ENCODE peak calls at places on chromosomes 12 and 14, in ten cellular contexts. W is aorta; Z is tibial artery; P is CD8-positive, alpha-beta memory T cell; Q is MM.1S; R is upper lobe of right lung; V is HCT116; C is breast epithelium; G is K562; L is endothelial cell of umbilical vein. K is an unnamed sample. For H3K4me1, the result is how much of the 10 kb centered on the place peaks cover.

GRCh38 chr14:101776315-101776714 is 14.8 kb downstream of the PPP2R5C start:
- DNase-seq in Z (no peak), V (no peak), R (no peak), W (no peak), P (no peak), Q (peak), C (no peak), L (no peak), G (no peak), K (no peak)

GRCh38 chr12:71010143-71010479 is 89.6 kb upstream of the PTPRR start:
- DNase-seq in L (no peak), P (no peak), R (no peak), C (no peak), V (no peak), Z (no peak), Q (no peak), W (no peak), G (no peak), K (no peak)

GRCh38 chr14:87491816-87492215 is 501.2 kb downstream of the GALC start:
- DNase-seq in V (no peak), L (no peak), R (no peak), P (no peak), Z (no peak), W (no peak), Q (no peak), G (no peak), C (no peak), K (no peak)

GRCh38 chr12:54596526-54596946 is 8.1 kb upstream of the PPP1R1A start:
- DNase-seq in W (peak), Z (peak), G (peak), C (peak), P (peak), L (peak), R (peak), V (peak), Q (peak), K (peak)

GRCh38 chr12:29148958-29149690 is at the start of gene FAR2:
- DNase-seq in P (peak), L (peak), V (no peak), Q (peak), G (peak), Z (peak), C (no peak), W (peak), R (peak), K (no peak)

GRCh38 chr12:110367209-110367864 is 36.2 kb downstream of the ANAPC7 start:
- DNase-seq in P (no peak), W (peak), G (no peak), Z (no peak), V (no peak), R (no peak), L (no peak), Q (no peak), C (no peak), K (no peak)

GRCh38 chr12:124518051-124518932 is 49.1 kb downstream of the NCOR2 start:
- DNase-seq in Q (no peak), V (peak), Z (peak), R (peak), W (peak), L (peak), G (peak), P (no peak), C (peak), K (no peak)

GRCh38 chr12:59724011-59724703 is 128.3 kb downstream of the SLC16A7 start:
- DNase-seq in W (no peak), Z (no peak), L (no peak), R (no peak), V (no peak), Q (no peak), C (no peak), G (no peak), P (no peak), K (no peak)

GRCh38 chr12:65675141-65675621 is 149.1 kb upstream of the HMGA2 start:
- DNase-seq in P (no peak), Z (no peak), G (no peak), Q (peak), V (no peak), R (no peak), C (no peak), L (peak), W (no peak), K (no peak)

GRCh38 chr14:100341301-100342031 is 18.3 kb downstream of the SLC25A47 start:
- DNase-seq in G (no peak), C (no peak), R (peak), V (no peak), Z (peak), W (peak), Q (no peak), L (peak), P (no peak), K (no peak)

GRCh38 chr12:125773033-125773432 is 707.8 kb downstream of the AACS start:
- DNase-seq in R (peak), L (no peak), V (peak), C (no peak), Q (peak), P (no peak), W (no peak), G (peak), Z (no peak), K (peak)

GRCh38 chr12:65615091-65615490 is 209.2 kb upstream of the HMGA2 start:
- DNase-seq in R (no peak), Z (no peak), V (no peak), G (no peak), W (no peak), Q (no peak), L (no peak), C (no peak), P (no peak), K (no peak)

GRCh38 chr14:104359301-104359968 is 220.1 kb upstream of the C14orf180 start:
- DNase-seq in L (no peak), C (no peak), G (no peak), V (no peak), P (no peak), W (no peak), R (no peak), Z (peak), Q (no peak), K (no peak)

GRCh38 chr14:56199095-56199975 is 81.1 kb downstream of the PELI2 start:
- DNase-seq in P (no peak), Q (no peak), G (peak), C (no peak), R (no peak), Z (no peak), W (no peak), L (peak), V (no peak), K (no peak)

GRCh38 chr14:91396959-91397815 is 20.4 kb downstream of the CCDC88C start:
- DNase-seq in W (no peak), Z (no peak), C (no peak), Q (peak), P (peak), L (peak), R (no peak), V (no peak), G (peak), K (no peak)

GRCh38 chr14:91399868-91400640 is 17.6 kb downstream of the CCDC88C start:
- DNase-seq in R (no peak), C (no peak), W (peak), Z (no peak), L (no peak), P (peak), G (no peak), Q (peak), V (no peak), K (no peak)

GRCh38 chr14:91398192-91398591 is 19.4 kb downstream of the CCDC88C start:
- DNase-seq in Q (no peak), G (no peak), L (no peak), V (no peak), Z (no peak), W (no peak), P (no peak), R (no peak), C (no peak), K (no peak)

GRCh38 chr14:91400696-91401095 is 16.9 kb downstream of the CCDC88C start:
- DNase-seq in Z (no peak), C (no peak), P (no peak), W (no peak), Q (no peak), V (no peak), R (no peak), G (no peak), L (peak), K (no peak)

DNA sequence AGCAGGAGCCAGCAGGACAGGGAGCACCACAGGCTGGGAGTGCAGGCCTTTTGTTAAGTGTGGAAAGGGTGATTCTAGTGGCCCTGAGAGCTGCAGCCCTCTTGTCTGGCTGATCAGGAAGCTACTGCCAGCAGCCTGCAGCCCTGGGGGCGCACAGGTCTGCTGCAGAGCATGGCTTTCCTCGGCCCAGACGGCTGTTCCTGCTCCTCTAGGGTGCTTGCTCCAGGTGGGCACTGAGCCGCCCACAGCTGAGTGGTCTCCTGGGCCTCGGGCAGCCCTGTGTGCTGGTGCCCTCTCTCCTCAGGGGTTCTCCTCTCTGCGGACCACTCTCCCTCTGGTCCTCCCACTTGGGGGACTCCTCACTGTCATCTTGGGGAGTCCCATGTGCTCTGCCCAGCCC is 18.9 kb downstream of the CCDC88C start:
- DNase-seq in C (no peak), Z (no peak), Q (peak), R (no peak), V (no peak), G (no peak), P (no peak), L (no peak), W (peak), K (no peak)
- H3K4me1 ChIP-seq in C (under half), Z (under half), Q (half or more), R (under half), V (under half), G (under half), P (half or more), L (under half), W (under half), K (under half)

DNA sequence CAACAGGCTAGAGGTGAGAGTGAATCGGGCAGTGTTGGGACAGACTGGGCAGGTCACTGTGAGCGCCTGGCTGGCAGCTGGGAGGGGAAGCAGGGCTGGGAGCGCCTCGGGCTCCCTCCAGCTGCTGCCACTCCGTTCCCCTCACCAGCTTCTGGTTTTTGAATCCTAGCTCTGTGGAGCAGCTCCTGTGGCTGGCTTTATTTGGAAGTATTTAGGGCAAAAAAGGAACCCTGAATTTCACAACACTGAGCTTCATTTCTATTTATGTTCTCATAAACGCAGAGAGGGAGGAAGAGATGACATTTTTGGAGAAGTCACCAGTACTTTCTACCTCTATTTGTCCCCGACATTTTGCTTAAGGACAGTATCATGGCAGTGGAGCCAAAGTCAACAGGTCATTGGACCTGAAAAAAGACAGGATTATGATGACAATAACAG is 63.9 kb upstream of the ACTN1 start:
- DNase-seq in P (no peak), V (no peak), L (no peak), Z (peak), W (peak), C (peak), Q (no peak), R (peak), G (no peak), K (no peak)
- H3K4me3 ChIP-seq in P (no peak), V (no peak), L (no peak), Z (peak), W (no peak), C (peak), Q (no peak), R (no peak), G (no peak), K (no peak)

GRCh38 chr12:44584625-44585024 is 291.5 kb downstream of the NELL2 start:
- DNase-seq in R (no peak), G (no peak), L (no peak), Z (no peak), V (no peak), Q (no peak), C (no peak), W (no peak), P (no peak), K (no peak)
- H3K27ac ChIP-seq in R (no peak), G (no peak), L (no peak), Z (no peak), V (no peak), Q (no peak), C (no peak), W (no peak), P (no peak), K (no peak)

DNA sequence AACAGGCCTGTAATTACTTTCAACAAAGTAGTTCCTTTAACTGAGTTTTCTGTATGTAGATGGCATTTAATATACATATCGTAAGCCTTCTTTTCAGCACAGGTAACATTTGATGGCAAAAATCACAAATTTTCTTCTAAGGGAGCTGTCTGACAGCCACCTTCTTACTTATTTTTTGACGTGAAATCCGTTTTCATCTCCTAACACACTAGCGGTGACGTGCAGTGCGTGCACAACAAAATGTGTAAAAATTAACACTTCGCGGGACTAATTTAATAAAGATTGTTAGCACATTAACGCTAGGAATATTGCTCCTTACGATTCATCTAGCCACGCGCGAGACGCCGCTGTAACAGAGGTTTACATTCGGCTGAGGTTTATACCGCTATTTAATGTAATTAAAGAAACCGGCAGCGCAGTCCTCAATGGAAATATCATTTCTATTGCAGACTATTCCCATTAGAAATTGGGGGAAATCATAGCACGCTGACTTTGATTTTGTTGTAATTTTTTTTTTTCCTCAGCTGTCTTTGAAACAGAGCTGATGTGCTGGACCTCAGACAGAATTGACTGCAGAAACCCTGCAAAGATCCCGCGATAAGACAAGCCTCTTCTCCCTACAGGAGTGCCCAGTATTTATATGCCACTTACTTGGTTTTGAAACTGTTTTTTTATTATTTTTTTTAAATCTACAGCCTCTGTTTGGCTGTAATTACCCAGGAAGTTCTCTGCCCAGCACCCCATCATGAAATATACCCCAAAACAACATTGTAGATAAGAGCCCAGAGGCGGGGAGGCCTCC is 31.3 kb downstream of the BCL11B start:
- DNase-seq in W (no peak), L (no peak), C (no peak), Q (no peak), R (no peak), Z (no peak), P (no peak), G (no peak), V (no peak), K (no peak)
- H3K4me1 ChIP-seq in W (under half), L (under half), C (under half), Q (under half), R (under half), Z (under half), P (half or more), G (under half), V (under half), K (under half)

K was measured in iPS DF 6.9.